ENCODE peak calls at places on chromosomes 3 and 15, in five cellular contexts. S is body of pancreas; A is CD4-positive, CD25-positive, alpha-beta regulatory T cell; T is hepatocyte; R is LNCaP clone FGC. U is an unnamed sample.

GRCh38 chr3:115100172-115100571 is 46.9 kb downstream of the ZBTB20 start:
- DNase-seq in S (peak), A (peak), T (peak), R (no peak), U (peak)

GRCh38 chr3:101890716-101891115 is 41.4 kb downstream of the NFKBIZ start:
- DNase-seq in S (no peak), A (no peak), T (no peak), R (no peak), U (no peak)

GRCh38 chr15:87570186-87570585 is 686.4 kb downstream of the NTRK3 start:
- DNase-seq in S (no peak), A (no peak), T (no peak), R (no peak), U (peak)

GRCh38 chr3:12303532-12303931 is 14.7 kb downstream of the PPARG start:
- DNase-seq in S (no peak), A (no peak), T (no peak), R (no peak), U (no peak)

GRCh38 chr3:13229291-13229949 is 156.2 kb upstream of the IQSEC1 start:
- DNase-seq in S (no peak), A (no peak), T (no peak), R (peak), U (peak)

GRCh38 chr3:195270350-195271115 is 426 bp downstream of the XXYLT1 start:
- DNase-seq in S (peak), A (no peak), T (peak), R (no peak), U (peak)

GRCh38 chr15:48096813-48097212 is 24.0 kb upstream of the SLC24A5 start:
- DNase-seq in S (no peak), A (no peak), T (no peak), R (no peak), U (no peak)

GRCh38 chr3:52524752-52525661 is 8.7 kb downstream of the NT5DC2 start:
- DNase-seq in S (no peak), A (no peak), T (no peak), R (peak), U (no peak)

GRCh38 chr3:8827641-8828040 is 58.2 kb upstream of the OXTR start:
- DNase-seq in S (no peak), A (no peak), T (no peak), R (no peak), U (no peak)

GRCh38 chr15:66646308-66646707 is 55.7 kb upstream of the SMAD6 start:
- DNase-seq in S (no peak), A (no peak), T (no peak), R (no peak), U (no peak)

GRCh38 chr15:64808785-64809453 is 16.5 kb downstream of the PIF1 start:
- DNase-seq in S (no peak), A (no peak), T (no peak), R (no peak), U (no peak)

GRCh38 chr3:151009430-151009829 is 36.9 kb upstream of the CLRN1 start:
- DNase-seq in S (no peak), A (no peak), T (no peak), R (no peak), U (no peak)

GRCh38 chr3:188780188-188781147 is 391.3 kb upstream of the TPRG1 start:
- DNase-seq in S (no peak), A (no peak), T (no peak), R (no peak), U (no peak)

GRCh38 chr3:111076732-111077131 is 5.1 kb downstream of the NECTIN3 start:
- DNase-seq in S (no peak), A (no peak), T (no peak), R (no peak), U (no peak)
- H3K4me3 ChIP-seq in S (no peak), A (no peak), T (no peak), R (no peak), U (no peak)

GRCh38 chr3:42581400-42581708 is 413 bp downstream of the SEC22C start:
- DNase-seq in S (no peak), A (no peak), T (no peak), R (no peak), U (no peak)
- H3K4me3 ChIP-seq in S (peak), A (peak), T (peak), R (peak), U (peak)

GRCh38 chr3:197501879-197502620 is 53.7 kb downstream of the BDH1 start:
- DNase-seq in S (peak), A (no peak), T (no peak), R (no peak), U (peak)

GRCh38 chr3:197499427-197499826 is 56.3 kb downstream of the BDH1 start:
- DNase-seq in S (no peak), A (no peak), T (no peak), R (no peak), U (no peak)

GRCh38 chr3:197500812-197501211 is 55.0 kb downstream of the BDH1 start:
- DNase-seq in S (no peak), A (no peak), T (no peak), R (no peak), U (no peak)

GRCh38 chr3:197503652-197504051 is 52.1 kb downstream of the BDH1 start:
- DNase-seq in S (no peak), A (no peak), T (no peak), R (no peak), U (no peak)

DNA sequence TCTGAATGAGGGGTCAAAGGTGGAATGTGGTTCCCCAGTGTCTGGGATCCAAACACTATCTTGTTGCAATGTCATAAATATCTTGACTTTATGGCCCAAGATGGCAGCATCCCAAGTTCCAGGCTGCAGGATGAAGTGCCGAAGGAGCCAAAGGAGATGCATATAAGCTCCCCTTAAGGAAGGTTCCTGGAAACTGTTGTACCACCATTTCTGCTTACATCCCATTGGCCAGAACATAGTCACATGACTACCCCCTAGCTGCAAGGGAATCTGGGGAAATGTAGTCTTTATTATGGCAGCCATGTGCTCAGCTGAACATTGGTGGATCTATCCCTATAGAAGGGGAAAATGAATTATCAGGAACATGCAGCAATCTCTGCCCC is 54.3 kb downstream of the BDH1 start:
- DNase-seq in S (no peak), A (no peak), T (no peak), R (no peak), U (peak)
- H3K4me3 ChIP-seq in S (no peak), A (no peak), T (no peak), R (no peak), U (no peak)

GRCh38 chr3:127535106-127535785 is 55.3 kb downstream of the TPRA1 start:
- DNase-seq in S (no peak), A (no peak), T (no peak), R (no peak), U (no peak)

GRCh38 chr3:127534161-127534451 is 56.4 kb downstream of the TPRA1 start:
- DNase-seq in S (no peak), A (no peak), T (no peak), R (no peak), U (no peak)

GRCh38 chr3:127536818-127537810 is 53.4 kb downstream of the TPRA1 start:
- DNase-seq in S (no peak), A (no peak), T (no peak), R (no peak), U (peak)

GRCh38 chr3:127534564-127534963 is 56.0 kb downstream of the TPRA1 start:
- DNase-seq in S (no peak), A (no peak), T (no peak), R (no peak), U (no peak)

DNA sequence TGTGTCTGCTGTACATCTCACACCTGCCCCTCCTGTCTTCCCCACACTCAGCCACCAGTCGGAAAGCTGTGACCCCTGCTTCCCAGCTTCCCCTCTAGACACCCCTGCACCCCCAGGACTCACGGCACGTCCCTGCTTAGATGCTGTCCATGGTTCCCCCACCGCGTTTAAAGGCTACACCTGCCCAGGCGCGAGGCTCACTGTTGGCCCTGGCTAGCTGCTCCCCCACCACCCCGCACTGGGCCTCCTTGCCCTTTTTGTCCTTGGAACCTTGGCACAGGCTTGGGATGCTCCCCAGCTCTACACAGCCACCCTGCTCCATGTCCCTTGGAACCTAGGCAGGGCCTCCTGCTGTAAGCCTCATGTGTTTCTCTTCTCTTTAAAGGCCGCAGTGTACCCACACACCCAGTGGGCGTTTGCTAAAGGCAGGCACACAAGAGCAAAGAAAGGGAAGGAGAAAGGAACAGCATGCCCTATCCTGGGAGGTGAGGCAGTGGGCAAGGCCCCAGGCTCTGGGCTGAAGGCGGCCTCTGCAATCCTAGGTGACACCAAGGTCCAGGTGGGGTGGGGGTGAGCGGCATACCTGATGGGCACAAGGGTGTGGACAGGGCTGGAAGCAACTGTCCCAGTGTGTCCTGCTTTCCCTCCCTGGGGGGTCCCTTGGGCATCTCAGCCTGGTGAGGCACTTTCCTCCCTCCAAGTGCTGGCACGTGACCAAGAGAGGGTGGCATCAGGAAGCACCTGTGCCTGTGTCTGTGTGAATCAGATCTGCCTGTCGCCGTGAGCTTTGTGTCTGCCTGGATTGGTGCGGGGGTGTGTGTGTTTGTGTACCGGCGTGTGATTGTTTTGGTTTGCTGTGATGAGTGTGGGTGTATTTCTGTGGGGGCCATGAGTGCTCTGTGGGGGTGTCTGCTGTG is 54.4 kb downstream of the TPRA1 start:
- DNase-seq in S (peak), A (no peak), T (no peak), R (no peak), U (peak)
- H3K4me3 ChIP-seq in S (no peak), A (no peak), T (no peak), R (no peak), U (peak)

DNA sequence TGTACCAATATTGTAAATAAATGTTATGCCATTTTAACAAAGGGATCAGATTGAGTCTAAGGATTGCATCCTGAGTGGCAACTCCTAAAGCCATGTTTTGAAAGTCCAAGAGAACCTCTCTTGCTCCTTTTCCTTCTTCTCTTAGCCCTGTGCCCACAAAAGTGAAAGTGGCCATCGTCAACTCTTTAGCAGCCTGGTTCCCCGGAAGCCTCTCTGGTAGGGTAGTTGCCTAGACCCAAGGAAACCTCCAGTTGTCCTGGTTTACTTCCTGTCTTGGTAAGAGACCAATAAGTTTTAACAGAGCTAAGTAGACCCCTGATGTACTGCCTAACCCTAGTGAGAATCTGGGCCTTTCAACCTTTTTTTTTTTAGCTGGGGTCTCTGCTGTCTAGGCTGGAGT is 10.2 kb upstream of the ITPKA start:
- DNase-seq in S (no peak), A (no peak), T (no peak), R (no peak), U (no peak)
- H3K4me3 ChIP-seq in S (no peak), A (peak), T (no peak), R (no peak), U (no peak)

GRCh38 chr15:74667973-74668372 is 27.9 kb downstream of the EDC3 start:
- DNase-seq in S (no peak), A (no peak), T (no peak), R (no peak), U (no peak)
- H3K4me3 ChIP-seq in S (no peak), A (no peak), T (no peak), R (no peak), U (no peak)

GRCh38 chr15:51266548-51266947 is 71.8 kb downstream of the CYP19A1 start:
- DNase-seq in S (no peak), A (no peak), T (no peak), R (no peak), U (no peak)
- H3K4me3 ChIP-seq in S (no peak), A (no peak), T (peak), R (no peak), U (no peak)

GRCh38 chr15:41969851-41970431 is 2.4 kb downstream of the EHD4 start:
- DNase-seq in S (no peak), A (peak), T (no peak), R (no peak), U (peak)
- H3K4me3 ChIP-seq in S (no peak), A (peak), T (no peak), R (no peak), U (no peak)

U was measured in Jurkat, Clone E6-1.